ENCODE peak calls at places on chromosome 9, in four cellular contexts. G is PC-3, Z is MM.1S, F is HCT116. X is an unnamed sample. For H3K27me3, the result is how much of the 10 kb centered on the place peaks cover.

GRCh38 chr9:15246688-15247087 is 60.3 kb downstream of the TTC39B start:
- DNase-seq in F (peak), Z (no peak), G (peak), X (peak)

GRCh38 chr9:121281614-121282291 is 13.8 kb downstream of the GSN start:
- DNase-seq in G (peak), F (peak), Z (no peak), X (peak)

GRCh38 chr9:18720691-18721090 is 246.7 kb downstream of the ADAMTSL1 start:
- DNase-seq in Z (no peak), F (no peak), G (peak), X (no peak)

GRCh38 chr9:6930827-6931226 is 173.1 kb downstream of the KDM4C start:
- DNase-seq in F (no peak), G (no peak), Z (no peak), X (no peak)

GRCh38 chr9:135663451-135663770 is 302 bp downstream of the LCN9 start:
- DNase-seq in Z (no peak), G (no peak), F (no peak), X (no peak)

GRCh38 chr9:74935008-74935407 is 17.7 kb downstream of the C9orf40 start:
- DNase-seq in G (no peak), Z (no peak), F (no peak), X (no peak)

GRCh38 chr9:127753148-127753547 is 18.1 kb upstream of the TOR2A start:
- DNase-seq in F (no peak), G (no peak), Z (no peak), X (no peak)

GRCh38 chr9:127231666-127232065 is 32.9 kb upstream of the GARNL3 start:
- DNase-seq in Z (no peak), G (no peak), F (no peak), X (no peak)

GRCh38 chr9:21923694-21924093 is 70.5 kb downstream of the CDKN2A start:
- DNase-seq in Z (no peak), G (no peak), F (no peak), X (no peak)

GRCh38 chr9:106892632-106893031 is 29.7 kb downstream of the ZNF462 start:
- DNase-seq in G (peak), Z (no peak), F (peak), X (peak)

GRCh38 chr9:118533101-118533500 is 828.9 kb downstream of the TLR4 start:
- DNase-seq in G (no peak), F (no peak), Z (no peak), X (no peak)

GRCh38 chr9:91978739-91979414 is 28.8 kb upstream of the ROR2 start:
- DNase-seq in Z (peak), F (peak), G (peak), X (peak)

GRCh38 chr9:36823934-36824333 is 210.1 kb downstream of the PAX5 start:
- DNase-seq in F (no peak), Z (no peak), G (no peak), X (no peak)

GRCh38 chr9:137372693-137373610 is 50.0 kb downstream of the EXD3 start:
- DNase-seq in F (no peak), G (no peak), Z (no peak), X (no peak)

GRCh38 chr9:72858089-72858912 is 94.6 kb downstream of the ALDH1A1 start:
- DNase-seq in Z (no peak), F (no peak), G (no peak), X (peak)

DNA sequence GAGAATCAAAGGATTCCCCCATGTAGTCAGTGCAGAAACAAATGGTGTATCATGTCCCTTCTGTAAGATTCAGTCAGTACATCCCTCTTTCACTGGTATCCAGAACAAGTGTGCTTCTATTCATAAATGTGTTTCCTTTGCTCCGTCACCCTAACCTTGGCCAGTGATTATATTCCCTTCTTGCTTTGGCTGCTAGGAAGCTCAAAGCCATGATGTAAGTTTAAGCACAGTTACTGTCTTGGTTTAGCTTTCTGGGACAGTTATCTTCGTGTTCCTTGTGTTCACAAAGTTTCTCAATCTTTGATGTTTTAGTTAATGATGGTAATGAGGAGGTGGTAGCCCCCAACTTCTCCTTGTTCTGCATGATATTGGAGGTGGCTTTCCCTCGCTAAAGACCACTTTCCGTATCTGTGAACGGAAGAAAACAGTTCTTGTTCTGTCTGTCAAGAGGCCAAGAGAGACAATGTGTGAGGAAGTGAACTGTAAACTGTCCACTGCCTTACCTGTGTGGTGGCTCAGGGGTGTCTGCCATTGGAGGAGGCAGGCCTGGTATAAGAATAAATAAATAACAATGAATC is 2.2 kb upstream of the AMBP start:
- DNase-seq in F (no peak), G (peak), Z (no peak), X (no peak)
- H3K27ac ChIP-seq in F (no peak), G (no peak), Z (no peak), X (no peak)

GRCh38 chr9:109319631-109320233 is 1.1 kb downstream of the EPB41L4B start:
- DNase-seq in F (no peak), G (no peak), Z (peak), X (no peak)

GRCh38 chr9:109317311-109317978 is 3.4 kb downstream of the EPB41L4B start:
- DNase-seq in G (peak), Z (no peak), F (no peak), X (no peak)

GRCh38 chr9:109319072-109319630 is 1.7 kb downstream of the EPB41L4B start:
- DNase-seq in G (peak), Z (no peak), F (no peak), X (peak)

GRCh38 chr9:109315889-109316640 is 4.8 kb downstream of the EPB41L4B start:
- DNase-seq in Z (no peak), G (peak), F (peak), X (peak)

GRCh38 chr9:109317979-109318671 is 2.7 kb downstream of the EPB41L4B start:
- DNase-seq in Z (no peak), G (peak), F (no peak), X (no peak)
- H3K27me3 ChIP-seq in Z (under half), G (under half), F (under half), X (under half)

GRCh38 chr9:133054194-133054890 is 7.4 kb upstream of the CEL start:
- DNase-seq in F (no peak), Z (no peak), G (no peak), X (no peak)
- H2AFZ ChIP-seq in F (no peak), Z (no peak), G (no peak), X (no peak)

GRCh38 chr9:129923589-129923988 is 88.3 kb downstream of the USP20 start:
- DNase-seq in F (no peak), G (no peak), Z (no peak), X (no peak)
- H3K27ac ChIP-seq in F (no peak), G (no peak), Z (no peak), X (no peak)

GRCh38 chr9:20725675-20726074 is 41.6 kb downstream of the FOCAD start:
- DNase-seq in Z (no peak), F (no peak), G (no peak), X (no peak)
- H3K27me3 ChIP-seq in Z (under half), F (under half), G (under half), X (under half)

GRCh38 chr9:93177676-93178075 is 6.3 kb upstream of the WNK2 start:
- DNase-seq in F (no peak), Z (no peak), G (no peak), X (no peak)
- H2AFZ ChIP-seq in F (no peak), Z (no peak), G (no peak), X (no peak)

DNA sequence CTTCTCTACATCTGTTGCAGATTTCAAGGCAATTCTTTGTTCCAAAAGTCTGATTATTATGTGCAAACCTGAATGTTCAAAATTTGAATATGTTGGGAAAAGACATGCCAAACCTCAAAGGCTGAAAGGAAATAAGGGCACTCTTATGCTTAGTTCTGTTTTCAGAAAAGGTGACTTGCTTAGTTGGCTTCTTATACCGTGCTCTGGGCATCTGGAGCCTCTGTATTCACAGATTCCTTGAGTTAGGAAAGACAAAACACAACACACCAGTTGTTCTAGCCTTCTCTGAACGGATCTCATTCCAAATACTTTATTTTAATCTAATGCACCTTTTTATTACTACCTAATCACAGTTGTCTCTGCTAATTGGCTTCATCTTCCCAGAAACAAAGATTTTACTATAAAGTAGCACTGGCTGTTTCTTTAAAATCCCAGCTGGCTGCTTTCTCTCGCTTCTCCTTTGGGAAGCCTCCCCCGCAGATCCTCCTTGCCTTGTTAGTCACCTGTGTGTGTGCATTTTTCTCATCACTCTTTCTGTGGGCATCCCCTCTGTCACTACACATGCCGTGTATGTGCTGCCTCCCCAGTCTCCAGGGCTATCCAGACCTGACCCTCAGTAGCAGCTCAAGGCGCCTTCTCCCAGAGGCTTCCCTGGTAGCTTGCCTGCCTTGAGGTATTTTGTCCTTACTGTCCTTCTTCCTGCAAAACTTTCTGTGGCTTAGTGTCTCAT is 138.3 kb downstream of the TLE4 start:
- DNase-seq in F (no peak), Z (no peak), G (no peak), X (no peak)
- H3K27ac ChIP-seq in F (no peak), Z (no peak), G (no peak), X (no peak)

DNA sequence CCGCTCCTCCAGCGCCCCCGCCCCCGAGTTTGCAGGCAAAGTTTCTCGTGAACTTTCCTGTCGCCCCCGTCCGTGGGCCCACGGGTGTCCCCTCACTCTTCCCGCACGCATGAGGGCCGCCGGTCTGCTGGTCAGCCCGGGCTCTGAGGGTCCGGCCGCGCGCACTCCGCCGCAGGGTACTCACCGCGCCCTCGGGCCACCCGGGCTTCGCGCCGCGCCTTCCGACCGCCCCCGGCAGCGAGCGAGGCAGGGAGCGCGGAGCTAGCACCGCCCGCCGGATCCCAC is 211 bp downstream of the CNTFR start:
- DNase-seq in G (no peak), F (no peak), Z (no peak), X (no peak)
- H3K27me3 ChIP-seq in G (half or more), F (under half), Z (half or more), X (under half)

GRCh38 chr9:98168952-98169488 is 23.4 kb downstream of the CORO2A start:
- DNase-seq in G (peak), F (no peak), Z (no peak), X (peak)
- H2AFZ ChIP-seq in G (peak), F (no peak), Z (no peak), X (no peak)